ENCODE peak calls at places on chromosomes 12 and 14, in five cellular contexts. O is esophagus squamous epithelium; K is BE2C; B is activated CD4-positive, alpha-beta T cell treated with anti-CD3 and anti-CD28 coated beads, Interleukin-2, amount 50 U/mL, for 1 hour; I is caudate nucleus. W is an unnamed sample.

GRCh38 chr14:68076451-68076850 is 256.9 kb downstream of the RAD51B start:
- DNase-seq in K (no peak), B (no peak), I (no peak), O (no peak), W (no peak)

GRCh38 chr14:73888971-73889370 is 2.3 kb downstream of the ZNF410 start:
- DNase-seq in K (no peak), I (no peak), O (no peak), B (no peak), W (no peak)

GRCh38 chr12:108594323-108594903 is 3.5 kb downstream of the TMEM119 start:
- DNase-seq in B (no peak), K (no peak), O (no peak), I (no peak), W (no peak)

GRCh38 chr14:71468701-71469100 is 463.5 kb upstream of the RGS6 start:
- DNase-seq in K (no peak), O (no peak), B (no peak), I (no peak), W (no peak)

GRCh38 chr12:71954861-71955260 is 16.2 kb downstream of the TPH2 start:
- DNase-seq in B (no peak), K (no peak), I (no peak), O (no peak), W (no peak)

GRCh38 chr12:79448816-79449215 is 241.9 kb downstream of the PAWR start:
- DNase-seq in I (no peak), O (no peak), B (no peak), K (no peak), W (no peak)

GRCh38 chr12:116194935-116195431 is 82.5 kb downstream of the MED13L start:
- DNase-seq in O (no peak), B (peak), I (no peak), K (no peak), W (peak)

GRCh38 chr14:60775296-60775695 is 40.7 kb downstream of the MNAT1 start:
- DNase-seq in O (no peak), I (no peak), B (no peak), K (no peak), W (no peak)

GRCh38 chr12:82525616-82526015 is 161.1 kb upstream of the TMTC2 start:
- DNase-seq in O (no peak), K (no peak), B (no peak), I (no peak), W (no peak)

GRCh38 chr12:94481734-94482133 is 22.1 kb upstream of the CEP83 start:
- DNase-seq in K (no peak), I (no peak), O (no peak), B (no peak), W (no peak)

GRCh38 chr12:98856897-98857540 is 211.9 kb downstream of the APAF1 start:
- DNase-seq in B (no peak), I (no peak), O (no peak), K (no peak), W (no peak)

GRCh38 chr12:103908877-103909276 is 21.3 kb upstream of the HSP90B1 start:
- DNase-seq in B (no peak), I (no peak), K (no peak), O (no peak), W (no peak)

GRCh38 chr12:40104461-40105264 is 1.2 kb downstream of the SLC2A13 start:
- DNase-seq in O (no peak), K (no peak), I (no peak), B (no peak), W (no peak)

GRCh38 chr12:89732511-89732910 is 23.9 kb upstream of the ATP2B1 start:
- DNase-seq in I (no peak), B (no peak), O (no peak), K (no peak), W (no peak)

GRCh38 chr12:124480469-124481256 is 86.7 kb downstream of the NCOR2 start:
- DNase-seq in B (no peak), O (no peak), K (peak), I (no peak), W (peak)

GRCh38 chr14:31300296-31300695 is 92.7 kb upstream of the HECTD1 start:
- DNase-seq in B (no peak), O (no peak), I (no peak), K (no peak), W (no peak)

GRCh38 chr12:45543887-45544286 is 185.6 kb upstream of the ARID2 start:
- DNase-seq in K (peak), B (peak), O (no peak), I (no peak), W (peak)

GRCh38 chr12:111330800-111331752 is 37.8 kb downstream of the PHETA1 start:
- DNase-seq in O (no peak), I (no peak), K (no peak), B (no peak), W (no peak)

GRCh38 chr14:23071244-23071974 is 14.1 kb upstream of the CDH24 start:
- DNase-seq in K (peak), I (no peak), O (no peak), B (peak), W (peak)

GRCh38 chr12:69284131-69284530 is 44.8 kb downstream of the CPSF6 start:
- DNase-seq in I (peak), K (peak), B (peak), O (no peak), W (no peak)

GRCh38 chr14:44287858-44288257 is 219.2 kb downstream of the FSCB start:
- DNase-seq in I (no peak), O (no peak), B (no peak), K (no peak), W (no peak)

GRCh38 chr14:78157855-78158436 is 12.2 kb upstream of the NRXN3 start:
- DNase-seq in B (no peak), O (no peak), I (no peak), K (no peak), W (no peak)

GRCh38 chr14:103519837-103520212 is 2.8 kb downstream of the CKB start:
- DNase-seq in I (no peak), K (no peak), B (no peak), O (no peak), W (no peak)

GRCh38 chr14:64758711-64759554 is 54.7 kb downstream of the PLEKHG3 start:
- DNase-seq in O (no peak), I (no peak), B (no peak), K (peak), W (no peak)

W was measured in activated T-helper 2 cell treated with anti-CD3 and anti-CD28 coated beads, Interferon-gamma antibody, Interleukin-2, Interleukin-4, amounts not matched to agents 10 μg/mL and 5 μg/mL and 100 μg/mL, durations not matched to agents 14 hours and 24 hours and 36 hours.